ENCODE peak calls at places on chromosomes 13 and 19, in nine cellular contexts. F, D, S, O, H, T, N, J and E are unnamed samples.

GRCh38 chr19:30284885-30285284 is 87.3 kb upstream of the ZNF536 start:
- DNase-seq in S (no peak), H (no peak), O (no peak), D (no peak), T (no peak), F (no peak), J (no peak), N (no peak), E (no peak)

GRCh38 chr13:20363604-20364003 is 131.5 kb upstream of the GJB6 start:
- DNase-seq in N (no peak), O (no peak), T (no peak), F (no peak), J (no peak), S (peak), D (no peak), H (no peak), E (no peak)

GRCh38 chr19:17020823-17021222 is 5.8 kb downstream of the CPAMD8 start:
- DNase-seq in S (no peak), T (no peak), O (peak), N (peak), J (no peak), D (no peak), H (no peak), F (no peak), E (no peak)

GRCh38 chr19:8120636-8121480 is 28.5 kb downstream of the FBN3 start:
- DNase-seq in J (no peak), O (no peak), F (no peak), S (no peak), N (no peak), D (no peak), H (no peak), T (no peak), E (no peak)

GRCh38 chr13:33787051-33787591 is 30.8 kb upstream of the RFC3 start:
- DNase-seq in J (no peak), T (no peak), H (no peak), O (peak), F (no peak), D (no peak), S (no peak), N (no peak), E (no peak)

GRCh38 chr19:23823952-23824389 is 65.3 kb upstream of the ZNF681 start:
- DNase-seq in S (peak), H (peak), O (peak), D (no peak), T (peak), F (no peak), J (no peak), N (peak), E (no peak)

GRCh38 chr13:53405616-53406015 is 377.0 kb downstream of the OLFM4 start:
- DNase-seq in J (no peak), N (no peak), O (no peak), F (no peak), S (no peak), T (peak), D (peak), H (peak), E (peak)

GRCh38 chr13:30787747-30788535 is 52.6 kb downstream of the ALOX5AP start:
- DNase-seq in S (no peak), D (no peak), J (no peak), H (no peak), N (no peak), T (no peak), O (no peak), F (no peak), E (no peak)

GRCh38 chr13:77409412-77409811 is 82.5 kb upstream of the MYCBP2 start:
- DNase-seq in S (no peak), F (no peak), N (no peak), H (no peak), D (no peak), J (no peak), O (no peak), T (no peak), E (no peak)

GRCh38 chr19:4523306-4524110 is 5.2 kb upstream of the PLIN4 start:
- DNase-seq in N (peak), S (peak), F (no peak), O (peak), D (peak), T (peak), J (peak), H (no peak), E (peak)

GRCh38 chr19:41321600-41322270 is 11.8 kb downstream of the CCDC97 start:
- DNase-seq in H (peak), T (peak), O (peak), S (no peak), F (no peak), J (peak), N (peak), D (peak), E (peak)

GRCh38 chr19:49790866-49791265 is 22.2 kb downstream of the FUZ start:
- DNase-seq in D (no peak), F (no peak), H (no peak), N (peak), S (no peak), T (no peak), J (no peak), O (no peak), E (no peak)